ENCODE peak calls at places on chromosomes 6 and 20, in ten cellular contexts. H is HepG2, Q is A549, Y is ovary, O is stomach, P is HCT116, L is tibial nerve, R is NB4, B is heart left ventricle, K is gastrocnemius medialis. N is an unnamed sample.

GRCh38 chr6:51090343-51090742 is 271.7 kb downstream of the TFAP2B start:
- DNase-seq in H (no peak), Q (no peak), Y (no peak), O (no peak), P (no peak), L (no peak), R (no peak), B (no peak), K (no peak), N (no peak)

GRCh38 chr20:4661191-4661590 is 60.5 kb upstream of the PRND start:
- DNase-seq in H (no peak), Q (no peak), Y (no peak), O (no peak), P (no peak), L (no peak), R (peak), B (no peak), K (no peak), N (no peak)

GRCh38 chr20:25399038-25399430 is 8.4 kb upstream of the ABHD12 start:
- DNase-seq in H (peak), Q (peak), Y (no peak), O (peak), P (peak), L (no peak), R (peak), B (no peak), K (no peak), N (no peak)

GRCh38 chr6:34476941-34477340 is 11.1 kb downstream of the PACSIN1 start:
- DNase-seq in H (no peak), Q (no peak), Y (no peak), O (no peak), P (no peak), L (no peak), R (no peak), B (peak), K (no peak), N (no peak)

GRCh38 chr6:46736913-46737312 is 1.7 kb upstream of the PLA2G7 start:
- DNase-seq in H (no peak), Q (no peak), Y (no peak), O (no peak), P (no peak), L (no peak), R (no peak), B (no peak), K (no peak), N (no peak)

GRCh38 chr6:21501815-21502214 is 91.7 kb upstream of the SOX4 start:
- DNase-seq in H (no peak), Q (no peak), Y (no peak), O (no peak), P (no peak), L (no peak), R (no peak), B (no peak), K (no peak), N (no peak)

GRCh38 chr6:43009124-43009523 is 4.6 kb downstream of the MEA1 start:
- DNase-seq in H (peak), Q (no peak), Y (no peak), O (peak), P (no peak), L (no peak), R (peak), B (no peak), K (no peak), N (no peak)

GRCh38 chr6:32148722-32149576 is 2.8 kb downstream of the PRRT1 start:
- DNase-seq in H (no peak), Q (no peak), Y (peak), O (peak), P (no peak), L (no peak), R (no peak), B (peak), K (peak), N (peak)

GRCh38 chr6:159716247-159717086 is 10.8 kb upstream of the WTAP start:
- DNase-seq in H (no peak), Q (no peak), Y (no peak), O (no peak), P (no peak), L (no peak), R (peak), B (no peak), K (peak), N (no peak)

GRCh38 chr6:160974304-160974771 is 17.2 kb upstream of the MAP3K4 start:
- DNase-seq in H (no peak), Q (no peak), Y (peak), O (no peak), P (no peak), L (peak), R (no peak), B (peak), K (no peak), N (no peak)

GRCh38 chr20:14178952-14179351 is 158.5 kb downstream of the FLRT3 start:
- DNase-seq in H (no peak), Q (no peak), Y (no peak), O (no peak), P (no peak), L (no peak), R (no peak), B (no peak), K (no peak), N (no peak)

GRCh38 chr6:25137497-25137896 is 141.7 kb upstream of the CARMIL1 start:
- DNase-seq in H (no peak), Q (no peak), Y (no peak), O (no peak), P (no peak), L (no peak), R (peak), B (no peak), K (no peak), N (no peak)

GRCh38 chr6:1479095-1479494 is 89.7 kb downstream of the FOXF2 start:
- DNase-seq in H (no peak), Q (no peak), Y (no peak), O (no peak), P (no peak), L (no peak), R (no peak), B (no peak), K (no peak), N (no peak)

GRCh38 chr20:21453676-21454075 is 56.4 kb upstream of the NKX2-4 start:
- DNase-seq in H (no peak), Q (no peak), Y (no peak), O (no peak), P (no peak), L (no peak), R (no peak), B (no peak), K (no peak), N (no peak)

GRCh38 chr6:169961772-169962561 is 210.5 kb downstream of the ERMARD start:
- DNase-seq in H (no peak), Q (no peak), Y (peak), O (peak), P (no peak), L (no peak), R (no peak), B (no peak), K (no peak), N (no peak)
- H3K4me3 ChIP-seq in H (no peak), Q (no peak), Y (peak), O (peak), P (no peak), L (peak), R (no peak), B (peak), K (peak), N (peak)

DNA sequence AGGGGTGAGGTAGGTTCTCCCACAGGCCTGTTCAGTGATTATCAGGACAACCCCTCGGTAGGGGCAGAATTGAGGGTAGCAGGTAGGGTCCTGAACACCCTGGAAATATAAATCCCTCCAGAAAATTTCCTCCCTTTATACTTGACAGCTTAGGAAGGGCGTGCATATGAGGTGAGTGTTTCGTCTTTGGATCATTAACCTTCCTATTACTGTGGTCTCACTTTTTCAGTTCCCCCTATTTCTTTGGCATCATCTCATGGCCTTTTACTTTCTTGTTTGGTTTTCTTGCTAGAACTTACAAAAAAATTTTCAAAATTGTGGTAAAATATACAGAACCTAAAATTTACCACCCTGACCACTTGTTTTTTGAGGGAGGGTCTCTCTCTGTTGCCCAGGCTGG is 18.7 kb upstream of the EPB41L1 start:
- DNase-seq in H (no peak), Q (no peak), Y (no peak), O (no peak), P (no peak), L (no peak), R (no peak), B (no peak), K (no peak), N (no peak)
- TF ChIP-seq POLR2A in H (no peak), Q (no peak), Y (no peak), O (no peak), P (no peak), L (no peak), R (no peak), B (no peak), K (no peak), N (no peak)

DNA sequence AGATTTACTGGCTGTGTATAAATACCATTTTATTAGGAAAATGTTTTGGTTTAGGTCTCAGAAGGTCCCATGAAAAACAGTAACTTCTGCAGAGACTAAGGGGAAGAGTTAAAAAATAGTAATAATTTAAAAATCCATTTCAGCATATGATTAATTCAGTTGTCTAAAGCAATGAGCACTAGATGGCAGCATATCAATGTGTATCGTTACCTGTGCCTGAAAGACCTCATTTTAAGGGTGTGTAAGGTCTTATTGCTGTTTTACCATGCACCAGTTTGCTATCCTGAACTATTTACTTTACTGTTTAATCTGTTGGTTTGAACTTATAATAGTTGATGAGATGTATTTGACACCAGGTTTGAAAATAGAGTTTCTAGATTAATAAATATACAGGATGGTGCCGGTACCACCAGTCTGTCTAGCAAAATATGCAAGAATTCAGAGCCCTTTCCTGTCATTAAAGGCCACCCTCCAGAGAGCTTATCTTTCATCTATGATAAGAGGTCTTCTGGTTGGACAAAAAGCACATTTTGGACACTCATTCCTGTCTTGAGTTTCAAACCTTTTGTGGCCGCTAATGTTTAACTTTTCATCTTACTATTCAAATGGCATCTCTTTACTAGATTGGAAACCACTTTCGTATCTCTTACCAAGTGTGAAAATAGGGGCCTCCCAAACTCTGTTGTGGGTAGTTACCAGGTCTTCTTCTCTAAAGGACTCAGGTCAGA is 8.9 kb upstream of the AHI1 start:
- DNase-seq in H (peak), Q (peak), Y (no peak), O (no peak), P (no peak), L (no peak), R (peak), B (no peak), K (no peak), N (no peak)
- TF ChIP-seq CTCF in H (peak), Q (peak), Y (peak), O (no peak), P (peak), L (no peak), R (peak), B (peak), K (peak), N (peak)

GRCh38 chr6:149463781-149464180 is 21.0 kb downstream of the ZC3H12D start:
- DNase-seq in H (no peak), Q (no peak), Y (no peak), O (no peak), P (no peak), L (no peak), R (no peak), B (peak), K (no peak), N (no peak)

GRCh38 chr6:149470948-149471347 is 13.9 kb downstream of the ZC3H12D start:
- DNase-seq in H (no peak), Q (no peak), Y (no peak), O (no peak), P (no peak), L (no peak), R (no peak), B (no peak), K (no peak), N (no peak)

GRCh38 chr6:149464411-149464810 is 20.4 kb downstream of the ZC3H12D start:
- DNase-seq in H (no peak), Q (no peak), Y (no peak), O (no peak), P (no peak), L (no peak), R (no peak), B (peak), K (no peak), N (no peak)

GRCh38 chr6:149468179-149468578 is 16.6 kb downstream of the ZC3H12D start:
- DNase-seq in H (no peak), Q (no peak), Y (no peak), O (no peak), P (no peak), L (no peak), R (no peak), B (peak), K (no peak), N (no peak)

GRCh38 chr6:149467265-149467664 is 17.5 kb downstream of the ZC3H12D start:
- DNase-seq in H (no peak), Q (no peak), Y (no peak), O (no peak), P (no peak), L (no peak), R (no peak), B (peak), K (no peak), N (no peak)
- H3K4me3 ChIP-seq in H (no peak), Q (no peak), Y (no peak), O (no peak), P (no peak), L (no peak), R (no peak), B (no peak), K (no peak), N (no peak)

GRCh38 chr20:62122659-62123449 is 579 bp downstream of the LSM14B start:
- DNase-seq in H (no peak), Q (no peak), Y (peak), O (peak), P (no peak), L (no peak), R (peak), B (peak), K (no peak), N (peak)

GRCh38 chr20:62120990-62121775 is 1.1 kb upstream of the LSM14B start:
- DNase-seq in H (no peak), Q (peak), Y (no peak), O (no peak), P (peak), L (no peak), R (no peak), B (peak), K (peak), N (peak)

GRCh38 chr20:62123450-62124118 is 1.3 kb downstream of the LSM14B start:
- DNase-seq in H (no peak), Q (no peak), Y (no peak), O (no peak), P (no peak), L (no peak), R (peak), B (no peak), K (no peak), N (no peak)

GRCh38 chr20:62120365-62120762 is 1.9 kb upstream of the LSM14B start:
- DNase-seq in H (no peak), Q (no peak), Y (no peak), O (no peak), P (no peak), L (no peak), R (no peak), B (no peak), K (no peak), N (no peak)

DNA sequence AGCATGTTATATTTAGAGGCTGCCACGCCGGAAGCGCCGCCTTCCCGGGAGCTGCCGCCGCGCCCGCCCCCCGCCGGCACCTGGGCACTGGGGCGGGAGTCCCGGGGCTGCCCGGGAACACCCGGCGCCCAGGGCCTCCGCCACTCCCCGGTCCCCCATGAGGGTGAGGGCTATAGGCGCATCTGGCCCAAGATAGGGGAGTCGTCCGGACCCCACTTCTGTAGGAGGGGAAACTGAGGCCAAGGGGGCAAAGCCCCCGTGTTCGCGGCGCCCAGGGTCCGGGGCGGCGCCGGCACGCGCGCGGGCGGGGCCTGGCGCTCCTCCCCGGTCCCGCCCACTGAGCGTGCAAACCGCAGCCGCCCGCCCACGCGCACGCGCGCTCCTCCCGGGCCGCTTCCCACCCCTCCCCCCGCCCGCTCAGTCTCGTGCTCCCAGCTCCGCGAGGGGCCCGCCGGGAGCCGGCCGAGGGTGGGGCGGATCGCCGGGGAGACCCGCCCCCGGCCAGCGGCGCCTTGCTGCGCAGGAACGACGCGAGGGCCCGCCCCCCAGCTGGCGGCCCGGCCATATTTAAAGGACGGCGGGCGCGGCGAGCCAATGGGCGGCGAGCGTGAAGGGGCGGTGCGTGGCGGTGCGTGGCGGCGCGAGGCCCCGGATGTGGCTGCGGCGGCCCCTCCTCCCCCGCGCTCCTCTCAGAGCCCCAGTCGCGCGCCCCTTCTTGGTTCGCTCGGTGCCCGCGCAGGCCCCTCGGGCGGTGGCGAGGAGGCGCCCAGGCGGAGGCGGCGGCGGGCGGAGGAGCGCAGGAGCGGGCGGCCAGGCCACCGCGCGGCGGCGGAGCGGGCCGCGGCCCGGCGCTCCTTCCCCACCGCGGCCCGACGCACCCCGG is at the start of gene LSM14B:
- DNase-seq in H (peak), Q (peak), Y (peak), O (peak), P (peak), L (peak), R (peak), B (peak), K (peak), N (peak)
- TF ChIP-seq POLR2A in H (peak), Q (peak), Y (peak), O (no peak), P (peak), L (peak), R (peak), B (no peak), K (peak), N (peak)

GRCh38 chr6:112019619-112020018 is 34.3 kb upstream of the CCN6 start:
- DNase-seq in H (no peak), Q (no peak), Y (no peak), O (no peak), P (no peak), L (no peak), R (no peak), B (no peak), K (no peak), N (no peak)
- TF ChIP-seq CTCF in H (no peak), Q (no peak), Y (no peak), O (no peak), P (no peak), L (no peak), R (no peak), B (no peak), K (no peak), N (no peak)

N was measured in right lobe of liver.